ENCODE peak calls at places on chromosomes 4 and X, in ten cellular contexts. One of them, this sample, is unnamed.

GRCh38 chrX:18971506-18971905 is 12.4 kb downstream of the PHKA2 start:
- DNase-seq in tibial nerve: no peak
- DNase-seq in fibroblast of pulmonary artery: no peak
- DNase-seq in endodermal cell: no peak
- DNase-seq in heart left ventricle: no peak
- DNase-seq in IMR-90: no peak
- DNase-seq in fibroblast of lung: no peak
- DNase-seq in neural progenitor cell: no peak
- DNase-seq in BJ: no peak
- DNase-seq in hepatocyte: no peak
- DNase-seq in this sample: no peak

GRCh38 chr4:75723117-75723801 is 1.1 kb upstream of the USO1 start:
- DNase-seq in BJ: peak
- DNase-seq in fibroblast of pulmonary artery: peak
- DNase-seq in hepatocyte: peak
- DNase-seq in heart left ventricle: no peak
- DNase-seq in IMR-90: peak
- DNase-seq in tibial nerve: no peak
- DNase-seq in endodermal cell: no peak
- DNase-seq in neural progenitor cell: no peak
- DNase-seq in fibroblast of lung: no peak
- DNase-seq in this sample: no peak

GRCh38 chrX:153059191-153060094 is 3.2 kb downstream of the PNMA3 start:
- DNase-seq in neural progenitor cell: no peak
- DNase-seq in tibial nerve: no peak
- DNase-seq in fibroblast of lung: no peak
- DNase-seq in heart left ventricle: no peak
- DNase-seq in hepatocyte: no peak
- DNase-seq in endodermal cell: no peak
- DNase-seq in fibroblast of pulmonary artery: no peak
- DNase-seq in IMR-90: no peak
- DNase-seq in BJ: no peak
- DNase-seq in this sample: no peak

GRCh38 chrX:77167993-77168392 is 279.2 kb upstream of the FGF16 start:
- DNase-seq in tibial nerve: no peak
- DNase-seq in fibroblast of pulmonary artery: peak
- DNase-seq in hepatocyte: no peak
- DNase-seq in endodermal cell: no peak
- DNase-seq in neural progenitor cell: no peak
- DNase-seq in IMR-90: no peak
- DNase-seq in fibroblast of lung: no peak
- DNase-seq in BJ: no peak
- DNase-seq in heart left ventricle: no peak
- DNase-seq in this sample: no peak

GRCh38 chr4:173651651-173652282 is 121.7 kb upstream of the HAND2 start:
- DNase-seq in fibroblast of lung: no peak
- DNase-seq in IMR-90: no peak
- DNase-seq in tibial nerve: no peak
- DNase-seq in neural progenitor cell: no peak
- DNase-seq in fibroblast of pulmonary artery: no peak
- DNase-seq in endodermal cell: no peak
- DNase-seq in BJ: no peak
- DNase-seq in heart left ventricle: no peak
- DNase-seq in hepatocyte: no peak
- DNase-seq in this sample: no peak

GRCh38 chr4:8427761-8428287 is 12.7 kb downstream of the ACOX3 start:
- DNase-seq in IMR-90: peak
- DNase-seq in neural progenitor cell: peak
- DNase-seq in BJ: no peak
- DNase-seq in fibroblast of pulmonary artery: peak
- DNase-seq in tibial nerve: peak
- DNase-seq in heart left ventricle: peak
- DNase-seq in fibroblast of lung: peak
- DNase-seq in hepatocyte: peak
- DNase-seq in endodermal cell: no peak
- DNase-seq in this sample: no peak

GRCh38 chr4:102449751-102450352 is 51.3 kb upstream of the NFKB1 start:
- DNase-seq in BJ: no peak
- DNase-seq in neural progenitor cell: peak
- DNase-seq in fibroblast of pulmonary artery: peak
- DNase-seq in heart left ventricle: no peak
- DNase-seq in fibroblast of lung: peak
- DNase-seq in hepatocyte: peak
- DNase-seq in IMR-90: peak
- DNase-seq in tibial nerve: peak
- DNase-seq in endodermal cell: peak
- DNase-seq in this sample: peak

GRCh38 chrX:46819136-46819535 is 17.7 kb upstream of the RP2 start:
- DNase-seq in neural progenitor cell: no peak
- DNase-seq in IMR-90: no peak
- DNase-seq in tibial nerve: no peak
- DNase-seq in BJ: no peak
- DNase-seq in fibroblast of pulmonary artery: no peak
- DNase-seq in endodermal cell: no peak
- DNase-seq in fibroblast of lung: no peak
- DNase-seq in hepatocyte: no peak
- DNase-seq in heart left ventricle: no peak
- DNase-seq in this sample: no peak

GRCh38 chr4:147772459-147772969 is 40.6 kb downstream of the ARHGAP10 start:
- DNase-seq in endodermal cell: no peak
- DNase-seq in IMR-90: peak
- DNase-seq in tibial nerve: no peak
- DNase-seq in neural progenitor cell: no peak
- DNase-seq in fibroblast of pulmonary artery: peak
- DNase-seq in heart left ventricle: no peak
- DNase-seq in BJ: no peak
- DNase-seq in hepatocyte: no peak
- DNase-seq in fibroblast of lung: peak
- DNase-seq in this sample: peak

GRCh38 chr4:5409980-5410618 is 298.3 kb downstream of the EVC2 start:
- DNase-seq in endodermal cell: peak
- DNase-seq in hepatocyte: no peak
- DNase-seq in neural progenitor cell: peak
- DNase-seq in IMR-90: no peak
- DNase-seq in BJ: no peak
- DNase-seq in fibroblast of pulmonary artery: no peak
- DNase-seq in heart left ventricle: no peak
- DNase-seq in tibial nerve: no peak
- DNase-seq in fibroblast of lung: no peak
- DNase-seq in this sample: no peak

GRCh38 chr4:52864816-52865215 is 2.7 kb downstream of the RASL11B start:
- DNase-seq in IMR-90: peak
- DNase-seq in fibroblast of lung: peak
- DNase-seq in endodermal cell: no peak
- DNase-seq in hepatocyte: peak
- DNase-seq in BJ: no peak
- DNase-seq in tibial nerve: no peak
- DNase-seq in neural progenitor cell: no peak
- DNase-seq in heart left ventricle: peak
- DNase-seq in fibroblast of pulmonary artery: peak
- DNase-seq in this sample: peak

GRCh38 chr4:15754323-15754722 is 23.8 kb upstream of the CD38 start:
- DNase-seq in IMR-90: peak
- DNase-seq in endodermal cell: no peak
- DNase-seq in heart left ventricle: peak
- DNase-seq in BJ: no peak
- DNase-seq in tibial nerve: no peak
- DNase-seq in hepatocyte: no peak
- DNase-seq in fibroblast of lung: peak
- DNase-seq in fibroblast of pulmonary artery: peak
- DNase-seq in neural progenitor cell: no peak
- DNase-seq in this sample: no peak

GRCh38 chrX:48003367-48003757 is 427 bp downstream of the ZNF182 start:
- DNase-seq in tibial nerve: no peak
- DNase-seq in IMR-90: no peak
- DNase-seq in hepatocyte: no peak
- DNase-seq in fibroblast of pulmonary artery: no peak
- DNase-seq in endodermal cell: no peak
- DNase-seq in BJ: no peak
- DNase-seq in fibroblast of lung: no peak
- DNase-seq in heart left ventricle: no peak
- DNase-seq in neural progenitor cell: peak
- DNase-seq in this sample: no peak

GRCh38 chr4:89109841-89110540 is 1.3 kb upstream of the TIGD2 start:
- DNase-seq in fibroblast of pulmonary artery: no peak
- DNase-seq in neural progenitor cell: peak
- DNase-seq in tibial nerve: no peak
- DNase-seq in heart left ventricle: no peak
- DNase-seq in fibroblast of lung: peak
- DNase-seq in endodermal cell: no peak
- DNase-seq in IMR-90: no peak
- DNase-seq in BJ: no peak
- DNase-seq in hepatocyte: no peak
- DNase-seq in this sample: no peak
- H3K4me3 ChIP-seq in fibroblast of pulmonary artery: peak
- H3K4me3 ChIP-seq in neural progenitor cell: peak
- H3K4me3 ChIP-seq in tibial nerve: peak
- H3K4me3 ChIP-seq in heart left ventricle: peak
- H3K4me3 ChIP-seq in fibroblast of lung: no peak
- H3K4me3 ChIP-seq in endodermal cell: peak
- H3K4me3 ChIP-seq in IMR-90: no peak
- H3K4me3 ChIP-seq in BJ: no peak
- H3K4me3 ChIP-seq in hepatocyte: peak
- H3K4me3 ChIP-seq in this sample: peak

DNA sequence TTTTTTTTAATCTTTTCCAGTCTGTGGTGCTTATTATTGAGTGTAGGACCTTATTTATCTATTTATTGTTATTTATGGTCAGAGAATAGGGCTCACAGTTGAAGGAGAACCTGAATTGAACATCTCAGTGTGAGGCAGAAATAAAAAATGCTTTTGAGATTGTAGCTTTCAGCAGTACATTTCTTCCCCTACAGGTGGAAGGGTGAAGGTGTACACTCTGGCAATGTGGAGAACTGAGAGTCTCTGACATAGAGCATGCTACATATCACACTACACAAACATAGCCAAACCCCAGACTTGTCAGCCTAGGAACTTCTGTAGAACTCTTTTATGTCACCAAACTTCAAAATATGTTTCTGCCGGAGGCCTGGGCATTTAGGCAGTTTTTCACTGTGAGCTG is 140.2 kb downstream of the STIM2 start:
- DNase-seq in IMR-90: no peak
- DNase-seq in hepatocyte: no peak
- DNase-seq in heart left ventricle: no peak
- DNase-seq in fibroblast of lung: no peak
- DNase-seq in tibial nerve: no peak
- DNase-seq in BJ: no peak
- DNase-seq in fibroblast of pulmonary artery: no peak
- DNase-seq in endodermal cell: no peak
- DNase-seq in neural progenitor cell: no peak
- DNase-seq in this sample: no peak
- TF ChIP-seq CTCF in IMR-90: peak
- TF ChIP-seq CTCF in hepatocyte: no peak
- TF ChIP-seq CTCF in heart left ventricle: no peak
- TF ChIP-seq CTCF in fibroblast of lung: peak
- TF ChIP-seq CTCF in tibial nerve: no peak
- TF ChIP-seq CTCF in BJ: no peak
- TF ChIP-seq CTCF in fibroblast of pulmonary artery: peak
- TF ChIP-seq CTCF in endodermal cell: peak
- TF ChIP-seq CTCF in neural progenitor cell: peak
- TF ChIP-seq CTCF in this sample: peak

GRCh38 chr4:26074672-26075071 is 160.7 kb downstream of the SMIM20 start:
- DNase-seq in hepatocyte: no peak
- DNase-seq in neural progenitor cell: no peak
- DNase-seq in BJ: no peak
- DNase-seq in tibial nerve: peak
- DNase-seq in fibroblast of lung: no peak
- DNase-seq in fibroblast of pulmonary artery: no peak
- DNase-seq in IMR-90: no peak
- DNase-seq in heart left ventricle: peak
- DNase-seq in endodermal cell: no peak
- DNase-seq in this sample: no peak
- H3K4me3 ChIP-seq in hepatocyte: no peak
- H3K4me3 ChIP-seq in neural progenitor cell: no peak
- H3K4me3 ChIP-seq in BJ: no peak
- H3K4me3 ChIP-seq in tibial nerve: no peak
- H3K4me3 ChIP-seq in fibroblast of lung: no peak
- H3K4me3 ChIP-seq in fibroblast of pulmonary artery: no peak
- H3K4me3 ChIP-seq in IMR-90: no peak
- H3K4me3 ChIP-seq in heart left ventricle: no peak
- H3K4me3 ChIP-seq in endodermal cell: no peak
- H3K4me3 ChIP-seq in this sample: no peak

GRCh38 chrX:75155454-75155829 is 641 bp downstream of the ABCB7 start:
- DNase-seq in endodermal cell: no peak
- DNase-seq in tibial nerve: no peak
- DNase-seq in heart left ventricle: no peak
- DNase-seq in fibroblast of pulmonary artery: no peak
- DNase-seq in hepatocyte: no peak
- DNase-seq in neural progenitor cell: no peak
- DNase-seq in BJ: no peak
- DNase-seq in fibroblast of lung: peak
- DNase-seq in IMR-90: peak
- DNase-seq in this sample: no peak
- TF ChIP-seq CTCF in endodermal cell: no peak
- TF ChIP-seq CTCF in tibial nerve: no peak
- TF ChIP-seq CTCF in heart left ventricle: no peak
- TF ChIP-seq CTCF in fibroblast of pulmonary artery: no peak
- TF ChIP-seq CTCF in hepatocyte: no peak
- TF ChIP-seq CTCF in neural progenitor cell: no peak
- TF ChIP-seq CTCF in BJ: no peak
- TF ChIP-seq CTCF in fibroblast of lung: no peak
- TF ChIP-seq CTCF in IMR-90: no peak
- TF ChIP-seq CTCF in this sample: no peak